ENCODE peak calls at places on chromosomes 13 and 19, in five cellular contexts. U, F, S, I and G are unnamed samples.

GRCh38 chr19:58350871-58351557 is 2.3 kb downstream of the A1BG start:
- DNase-seq in U (no peak), F (no peak), S (no peak), I (no peak), G (no peak)

GRCh38 chr13:92838786-92839185 is 387.8 kb upstream of the GPC6 start:
- DNase-seq in U (no peak), F (no peak), S (no peak), I (no peak), G (no peak)

GRCh38 chr13:29362849-29363604 is 232.5 kb downstream of the SLC7A1 start:
- DNase-seq in U (peak; percentile 55), F (no peak), S (peak; percentile 51), I (no peak), G (peak; percentile 61)

GRCh38 chr19:51470966-51471365 is 7.4 kb upstream of the CEACAM18 start:
- DNase-seq in U (no peak), F (no peak), S (no peak), I (no peak), G (no peak)

GRCh38 chr19:17817668-17818363 is 3.5 kb downstream of the INSL3 start:
- DNase-seq in U (no peak), F (no peak), S (no peak), I (no peak), G (no peak)

GRCh38 chr19:7595466-7596133 is at the start of gene CAMSAP3:
- DNase-seq in U (peak; percentile 88), F (no peak), S (peak; percentile 82), I (no peak), G (no peak)

GRCh38 chr13:107554355-107554905 is 660.9 kb downstream of the LIG4 start:
- DNase-seq in U (no peak), F (no peak), S (no peak), I (no peak), G (no peak)

GRCh38 chr19:43564800-43565199 is 10.5 kb downstream of the XRCC1 start:
- DNase-seq in U (no peak), F (no peak), S (no peak), I (no peak), G (no peak)

GRCh38 chr13:99158846-99159245 is 41.8 kb upstream of the UBAC2 start:
- DNase-seq in U (no peak), F (no peak), S (no peak), I (no peak), G (no peak)

GRCh38 chr19:12331211-12331941 is 2.1 kb downstream of the ZNF563 start:
- DNase-seq in U (peak; percentile 22), F (no peak), S (no peak), I (peak; percentile 12), G (peak; percentile 34)

GRCh38 chr13:66809496-66809895 is 420.6 kb downstream of the PCDH9 start:
- DNase-seq in U (no peak), F (no peak), S (no peak), I (no peak), G (no peak)

GRCh38 chr13:27334774-27335490 is 64.3 kb downstream of the RASL11A start:
- DNase-seq in U (no peak), F (no peak), S (no peak), I (no peak), G (no peak)

GRCh38 chr13:33796095-33796494 is 21.9 kb upstream of the RFC3 start:
- DNase-seq in U (no peak), F (no peak), S (no peak), I (no peak), G (no peak)

GRCh38 chr19:14394167-14394566 is 12.9 kb downstream of the ADGRE5 start:
- DNase-seq in U (no peak), F (no peak), S (no peak), I (no peak), G (no peak)